ENCODE peak calls at places on chromosome 13, in seven cellular contexts. G, A, U, O, S, Z and D are unnamed samples.

GRCh38 chr13:22594041-22594440 is 586.7 kb upstream of the SGCG start:
- DNase-seq in G (no peak), S (no peak), O (no peak), A (no peak), Z (no peak), U (no peak), D (no peak)

GRCh38 chr13:49453465-49453864 is 9.4 kb downstream of the SETDB2 start:
- DNase-seq in Z (no peak), A (no peak), S (no peak), O (no peak), G (no peak), U (no peak), D (no peak)

GRCh38 chr13:100234524-100235136 is 145.7 kb downstream of the PCCA start:
- DNase-seq in U (no peak), G (no peak), S (no peak), Z (no peak), O (no peak), A (no peak), D (no peak)

GRCh38 chr13:84821261-84821660 is 939.0 kb upstream of the SLITRK1 start:
- DNase-seq in Z (no peak), O (no peak), U (no peak), S (no peak), A (no peak), G (peak; percentile 25), D (no peak)

GRCh38 chr13:45325806-45326205 is 15.2 kb downstream of the TPT1 start:
- DNase-seq in S (no peak), Z (no peak), U (peak; percentile 84), G (no peak), O (no peak), A (peak; percentile 86), D (no peak)

GRCh38 chr13:111898956-111899713 is 167.8 kb upstream of the SOX1 start:
- DNase-seq in U (no peak), S (no peak), A (no peak), Z (no peak), O (no peak), G (no peak), D (no peak)

GRCh38 chr13:104289400-104289799 is 1223.2 kb upstream of the SLC10A2 start:
- DNase-seq in Z (no peak), O (no peak), G (no peak), U (no peak), A (no peak), S (no peak), D (no peak)

GRCh38 chr13:48424212-48424611 is 11.3 kb upstream of the LPAR6 start:
- DNase-seq in Z (no peak), G (no peak), A (no peak), S (no peak), O (no peak), U (no peak), D (no peak)

GRCh38 chr13:110644892-110645521 is 29.7 kb downstream of the NAXD start:
- DNase-seq in U (peak; percentile 62), A (peak; percentile 59), S (peak; percentile 74), G (peak; percentile 46), Z (peak; percentile 42), O (no peak), D (no peak)

GRCh38 chr13:35349673-35350278 is 126.7 kb downstream of the MAB21L1 start:
- DNase-seq in O (peak; percentile 39), A (no peak), G (no peak), S (no peak), U (no peak), Z (no peak), D (peak; percentile 39)

GRCh38 chr13:53052675-53053074 is 24.1 kb downstream of the OLFM4 start:
- DNase-seq in O (no peak), A (no peak), U (no peak), S (no peak), G (no peak), Z (no peak), D (no peak)

GRCh38 chr13:26957163-26957562 is 196.6 kb upstream of the GPR12 start:
- DNase-seq in O (no peak), Z (no peak), U (no peak), S (no peak), A (no peak), G (no peak), D (peak; percentile 76)

GRCh38 chr13:64723735-64724134 is 2506.4 kb downstream of the PCDH9 start:
- DNase-seq in Z (no peak), A (no peak), G (peak; percentile 51), U (no peak), O (peak; percentile 80), S (no peak), D (peak; percentile 70)

GRCh38 chr13:58687130-58687529 is 1055.6 kb downstream of the PCDH17 start:
- DNase-seq in S (no peak), A (no peak), G (peak; percentile 9), U (no peak), O (no peak), Z (no peak), D (no peak)

GRCh38 chr13:113616281-113616906 is 31.8 kb downstream of the TFDP1 start:
- DNase-seq in G (no peak), U (no peak), A (no peak), O (no peak), S (peak; percentile 40), Z (no peak), D (no peak)

GRCh38 chr13:40477623-40478608 is 188.5 kb downstream of the FOXO1 start:
- DNase-seq in O (no peak), S (no peak), A (peak; percentile 60), U (peak; percentile 69), Z (no peak), G (no peak), D (no peak)

DNA sequence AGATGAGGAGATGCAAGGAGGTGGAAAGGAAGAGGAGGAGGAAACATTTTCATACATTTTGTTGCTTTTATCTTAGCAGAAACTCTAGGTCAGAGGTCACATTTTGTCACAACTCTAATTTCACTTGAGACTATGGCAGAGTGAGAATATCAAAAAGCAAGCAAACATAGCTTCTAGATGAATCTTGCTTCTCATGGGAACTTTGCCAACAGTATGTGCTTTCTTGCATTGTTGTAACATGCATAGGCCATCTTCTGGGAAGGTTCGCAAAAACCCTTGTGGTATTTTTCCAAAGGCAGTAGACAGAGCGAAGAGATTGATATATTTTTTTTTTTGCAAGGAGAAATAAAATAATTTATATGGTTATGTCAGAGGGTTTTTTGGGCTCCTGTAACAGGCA is 291.3 kb downstream of the MTUS2 start:
- DNase-seq in O (no peak), S (no peak), U (no peak), G (no peak), A (no peak), Z (no peak), D (no peak)
- H3K9me3 ChIP-seq in O (no peaks in the 10 kb centered on the region), S (peaks cover 2% of the 10 kb centered on the region), U (no peaks in the 10 kb centered on the region), G (no peaks in the 10 kb centered on the region), A (no peaks in the 10 kb centered on the region), Z (no peaks in the 10 kb centered on the region), D (no peaks in the 10 kb centered on the region)

GRCh38 chr13:97630725-97631124 is 196.8 kb downstream of the RAP2A start:
- DNase-seq in O (no peak), S (no peak), Z (no peak), U (no peak), A (no peak), G (no peak), D (no peak)

GRCh38 chr13:97629601-97630272 is 195.8 kb downstream of the RAP2A start:
- DNase-seq in Z (no peak), G (no peak), S (no peak), U (no peak), O (no peak), A (no peak), D (no peak)

GRCh38 chr13:97627566-97627965 is 193.6 kb downstream of the RAP2A start:
- DNase-seq in Z (no peak), U (peak; percentile 40), O (no peak), A (peak; percentile 38), S (no peak), G (no peak), D (peak; percentile 26)

GRCh38 chr13:97631158-97631557 is 197.2 kb downstream of the RAP2A start:
- DNase-seq in S (no peak), O (no peak), U (no peak), A (no peak), Z (no peak), G (no peak), D (no peak)
- TF ChIP-seq CTCF in S (no peak), O (no peak), U (no peak), A (no peak), Z (no peak), G (peak; percentile 10), D (no peak)

GRCh38 chr13:66659291-66660012 is 570.7 kb downstream of the PCDH9 start:
- DNase-seq in A (no peak), U (no peak), Z (no peak), O (no peak), S (no peak), G (no peak), D (no peak)

GRCh38 chr13:66657165-66657895 is 572.8 kb downstream of the PCDH9 start:
- DNase-seq in U (peak; percentile 38), S (peak; percentile 37), A (peak; percentile 86), G (peak; percentile 28), O (peak; percentile 70), Z (no peak), D (no peak)

GRCh38 chr13:66663206-66663605 is 566.9 kb downstream of the PCDH9 start:
- DNase-seq in G (no peak), A (no peak), Z (no peak), U (no peak), O (no peak), S (no peak), D (no peak)

GRCh38 chr13:66661336-66661735 is 568.8 kb downstream of the PCDH9 start:
- DNase-seq in G (no peak), A (no peak), O (no peak), S (no peak), Z (no peak), U (no peak), D (no peak)

DNA sequence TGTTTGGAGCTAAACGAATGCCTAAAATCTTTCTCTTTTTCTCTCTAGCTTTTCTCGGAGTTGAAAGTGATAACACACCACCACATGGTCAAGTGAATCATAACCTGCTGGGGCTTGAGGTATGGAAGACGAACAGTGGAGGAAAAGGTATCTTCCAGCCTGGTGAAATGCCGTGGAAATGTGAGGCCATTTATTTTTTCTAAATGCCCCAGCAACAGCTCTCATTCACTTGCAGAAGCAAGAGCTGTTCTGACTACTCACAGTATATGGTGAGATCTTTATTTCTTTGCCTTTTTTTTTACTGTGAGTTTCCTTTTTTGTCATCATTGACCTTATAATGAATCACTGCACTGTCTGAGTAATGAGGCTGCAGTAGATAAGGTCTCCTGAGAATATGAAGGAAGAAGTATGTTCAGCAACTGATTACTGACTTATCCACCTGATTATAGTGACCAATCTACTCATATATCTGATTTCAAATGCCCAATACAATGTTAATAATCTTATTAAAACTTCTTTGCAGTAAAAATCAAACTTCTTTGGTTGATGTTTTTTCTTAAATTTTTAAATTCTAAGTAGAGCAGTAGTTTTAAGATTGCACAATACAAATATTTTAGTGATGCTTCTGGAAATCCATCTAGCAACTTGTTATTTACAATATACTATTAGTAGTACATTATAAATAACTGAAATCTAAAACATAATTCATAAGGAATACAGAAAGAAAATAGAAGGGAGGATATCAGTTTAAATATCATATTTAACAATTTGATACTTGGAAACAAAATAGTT is 569.9 kb downstream of the PCDH9 start:
- DNase-seq in A (no peak), O (no peak), U (no peak), Z (no peak), S (no peak), G (no peak), D (no peak)
- H3K4me3 ChIP-seq in A (no peak overlapping the region), O (peak overlapping the region; percentile 44), U (no peak overlapping the region), Z (no peak overlapping the region), S (no peak overlapping the region), G (no peak overlapping the region), D (no peak overlapping the region)

DNA sequence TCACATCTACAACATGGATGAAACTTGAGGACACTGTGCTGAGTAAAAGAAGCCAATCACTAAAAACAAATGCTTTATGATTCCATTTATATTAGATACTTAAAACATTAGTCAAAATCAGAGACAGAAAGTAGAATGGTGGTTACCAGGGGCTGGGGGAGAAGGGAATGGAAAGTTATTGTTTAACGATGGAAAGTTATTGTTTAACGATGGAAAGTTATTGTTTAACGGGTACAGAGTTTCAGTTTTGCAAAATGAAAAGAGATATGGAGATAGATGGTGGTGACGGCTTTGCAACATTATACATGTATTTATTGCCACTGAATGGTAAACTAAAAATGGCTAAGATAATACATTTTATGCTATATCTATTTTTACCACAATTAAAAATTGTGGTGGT is 160.6 kb downstream of the TUBA3C start:
- DNase-seq in U (no peak), G (no peak), O (no peak), Z (no peak), S (no peak), A (no peak), D (no peak)
- H3K9me3 ChIP-seq in U (no peaks in the 10 kb centered on the region), G (no peaks in the 10 kb centered on the region), O (peaks cover 7% of the 10 kb centered on the region), Z (no peaks in the 10 kb centered on the region), S (peaks cover 53% of the 10 kb centered on the region), A (peaks cover 2% of the 10 kb centered on the region), D (no peaks in the 10 kb centered on the region)